ENCODE peak calls at places on chromosome 2, in ten cellular contexts. K is astrocyte of the spinal cord, R is pancreas, Y is foreskin fibroblast, H is A549, O is right cardiac atrium, U is IMR-90, J is MM.1S, T is stomach, E is ovary. N is an unnamed sample.

GRCh38 chr2:148534416-148535205 is 109.9 kb upstream of the EPC2 start:
- DNase-seq in K (no peak), R (no peak), Y (peak), H (no peak), O (peak), U (no peak), J (no peak), T (no peak), E (peak), N (peak)

GRCh38 chr2:71783215-71783614 is 329.9 kb downstream of the DYSF start:
- DNase-seq in K (no peak), R (no peak), Y (peak), H (peak), O (no peak), U (peak), J (no peak), T (no peak), E (no peak), N (no peak)

GRCh38 chr2:62340981-62341624 is 145.2 kb downstream of the B3GNT2 start:
- DNase-seq in K (no peak), R (no peak), Y (peak), H (no peak), O (no peak), U (no peak), J (no peak), T (peak), E (peak), N (peak)

GRCh38 chr2:46800625-46801024 is 115.0 kb downstream of the MCFD2 start:
- DNase-seq in K (no peak), R (no peak), Y (no peak), H (no peak), O (no peak), U (no peak), J (no peak), T (no peak), E (no peak), N (peak)

GRCh38 chr2:19122220-19122619 is 236.2 kb downstream of the OSR1 start:
- DNase-seq in K (no peak), R (no peak), Y (no peak), H (no peak), O (no peak), U (no peak), J (no peak), T (no peak), E (no peak), N (no peak)

GRCh38 chr2:39851251-39851650 is 72.2 kb upstream of the THUMPD2 start:
- DNase-seq in K (no peak), R (no peak), Y (no peak), H (no peak), O (no peak), U (no peak), J (no peak), T (no peak), E (no peak), N (no peak)

GRCh38 chr2:7725850-7726242 is 808.6 kb downstream of the RNF144A start:
- DNase-seq in K (no peak), R (no peak), Y (no peak), H (no peak), O (no peak), U (no peak), J (no peak), T (no peak), E (no peak), N (no peak)

GRCh38 chr2:201622306-201622705 is 21.0 kb downstream of the TMEM237 start:
- DNase-seq in K (peak), R (no peak), Y (peak), H (no peak), O (no peak), U (peak), J (no peak), T (no peak), E (no peak), N (no peak)

GRCh38 chr2:212027681-212028628 is 510.6 kb downstream of the ERBB4 start:
- DNase-seq in K (no peak), R (no peak), Y (peak), H (no peak), O (no peak), U (peak), J (no peak), T (no peak), E (no peak), N (no peak)

GRCh38 chr2:128421286-128421685 is 102.6 kb upstream of the HS6ST1 start:
- DNase-seq in K (no peak), R (peak), Y (no peak), H (no peak), O (no peak), U (no peak), J (no peak), T (no peak), E (peak), N (peak)

GRCh38 chr2:168583064-168583709 is 127.1 kb downstream of the CERS6 start:
- DNase-seq in K (peak), R (no peak), Y (peak), H (no peak), O (no peak), U (peak), J (peak), T (no peak), E (no peak), N (no peak)

GRCh38 chr2:224778474-224778877 is 62.3 kb upstream of the CCDC195 start:
- DNase-seq in K (peak), R (no peak), Y (peak), H (peak), O (no peak), U (peak), J (peak), T (peak), E (peak), N (no peak)

GRCh38 chr2:149422337-149422990 is 92.1 kb downstream of the LYPD6 start:
- DNase-seq in K (peak), R (no peak), Y (peak), H (peak), O (no peak), U (peak), J (no peak), T (no peak), E (no peak), N (no peak)

GRCh38 chr2:215749092-215749957 is 264.0 kb downstream of the MREG start:
- DNase-seq in K (no peak), R (peak), Y (peak), H (peak), O (peak), U (peak), J (no peak), T (no peak), E (peak), N (peak)

GRCh38 chr2:120253021-120253882 is 600 bp downstream of the RALB start:
- DNase-seq in K (peak), R (peak), Y (peak), H (peak), O (peak), U (peak), J (no peak), T (peak), E (peak), N (peak)

DNA sequence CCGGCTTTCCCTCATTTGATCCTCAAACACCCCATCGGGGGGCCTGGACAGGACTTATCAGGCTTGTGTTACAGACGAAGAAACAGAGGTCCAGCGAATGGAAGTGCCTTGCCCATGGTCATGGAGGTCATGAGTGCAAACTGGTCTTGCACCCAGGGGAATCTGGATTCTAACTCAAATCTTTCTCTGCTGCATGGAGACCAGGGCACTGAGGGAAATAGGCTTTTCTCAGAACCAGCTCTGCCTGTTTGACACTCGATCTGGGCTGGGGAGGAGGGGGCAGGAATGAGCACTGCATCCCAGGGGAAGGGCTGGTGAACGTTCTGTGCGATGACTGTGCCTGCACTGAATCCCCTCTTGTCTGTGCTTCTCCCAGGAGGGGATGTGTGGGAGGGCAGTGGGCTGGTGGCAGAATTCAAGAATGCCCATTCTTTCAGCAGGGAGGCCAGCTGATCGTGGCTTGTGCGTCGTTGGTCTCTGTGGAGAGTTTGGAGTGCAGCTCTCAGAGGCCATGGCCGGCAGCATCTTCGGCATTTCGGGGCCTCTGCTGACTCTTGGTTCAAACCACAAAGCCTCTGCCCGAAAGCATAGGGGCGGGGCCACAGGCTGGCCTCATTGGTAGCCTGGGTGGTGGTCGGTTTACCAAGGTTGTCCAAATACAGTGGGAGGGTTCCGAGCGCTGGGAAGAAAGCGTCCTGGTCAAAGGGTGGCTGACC is 171.6 kb downstream of the DDX1 start:
- DNase-seq in K (no peak), R (no peak), Y (no peak), H (no peak), O (no peak), U (no peak), J (no peak), T (no peak), E (no peak), N (no peak)
- H3K4me3 ChIP-seq in K (no peak), R (no peak), Y (no peak), H (no peak), O (no peak), U (no peak), J (no peak), T (no peak), E (no peak), N (no peak)

DNA sequence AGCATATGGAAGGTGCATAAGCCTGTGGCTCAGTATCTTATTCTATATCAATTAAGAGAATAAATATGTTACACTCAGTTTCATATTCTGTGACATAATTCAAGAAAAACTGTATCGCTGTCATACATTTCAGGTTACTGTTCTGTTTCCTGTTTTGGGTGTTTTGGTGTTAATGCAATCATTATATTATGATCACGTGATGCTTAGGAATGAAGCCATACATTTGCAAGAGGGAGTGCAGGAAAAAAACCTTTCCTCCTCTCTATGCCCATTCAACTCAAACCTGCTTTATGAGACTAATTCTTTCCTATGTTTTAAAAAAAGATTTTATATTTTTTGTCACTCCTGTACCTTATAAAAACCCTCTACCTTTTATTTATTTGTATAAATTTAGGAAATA is 120.8 kb upstream of the DDX18 start:
- DNase-seq in K (no peak), R (no peak), Y (no peak), H (no peak), O (no peak), U (no peak), J (no peak), T (no peak), E (no peak), N (no peak)
- H3K4me3 ChIP-seq in K (no peak), R (no peak), Y (no peak), H (no peak), O (no peak), U (no peak), J (no peak), T (no peak), E (no peak), N (no peak)

GRCh38 chr2:95275601-95276243 is 1.5 kb downstream of the PROM2 start:
- DNase-seq in K (no peak), R (no peak), Y (no peak), H (no peak), O (peak), U (no peak), J (no peak), T (peak), E (no peak), N (no peak)
- H3K4me3 ChIP-seq in K (no peak), R (peak), Y (no peak), H (no peak), O (no peak), U (no peak), J (no peak), T (peak), E (no peak), N (no peak)

GRCh38 chr2:33032245-33032644 is 85.5 kb downstream of the LTBP1 start:
- DNase-seq in K (no peak), R (no peak), Y (no peak), H (no peak), O (no peak), U (no peak), J (no peak), T (no peak), E (no peak), N (no peak)

GRCh38 chr2:33038799-33039198 is 92.0 kb downstream of the LTBP1 start:
- DNase-seq in K (no peak), R (no peak), Y (no peak), H (no peak), O (no peak), U (no peak), J (no peak), T (no peak), E (no peak), N (no peak)

GRCh38 chr2:33033524-33034150 is 86.9 kb downstream of the LTBP1 start:
- DNase-seq in K (peak), R (no peak), Y (peak), H (peak), O (peak), U (peak), J (peak), T (no peak), E (no peak), N (no peak)

GRCh38 chr2:33038230-33038629 is 91.5 kb downstream of the LTBP1 start:
- DNase-seq in K (no peak), R (no peak), Y (no peak), H (no peak), O (no peak), U (no peak), J (no peak), T (no peak), E (no peak), N (no peak)

DNA sequence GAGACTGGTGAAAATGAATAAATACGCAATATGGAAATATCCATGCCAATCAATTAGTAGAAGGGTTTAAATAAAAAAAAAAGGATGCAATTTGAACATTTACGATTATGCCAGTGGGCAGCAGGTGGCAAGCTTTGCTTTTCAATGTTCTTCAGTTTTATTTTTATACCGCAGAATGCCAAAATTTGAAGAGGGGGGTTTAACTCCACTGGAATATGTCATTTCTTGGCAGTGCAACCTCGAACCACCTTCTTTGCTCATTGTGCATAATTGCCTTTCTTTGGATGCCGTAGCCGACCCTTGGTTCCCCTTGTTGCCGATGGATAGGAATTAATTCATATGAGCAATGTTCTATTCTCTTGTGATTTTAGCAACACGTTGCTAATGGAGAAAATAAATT is 88.0 kb downstream of the LTBP1 start:
- DNase-seq in K (peak), R (no peak), Y (peak), H (peak), O (no peak), U (no peak), J (no peak), T (no peak), E (peak), N (no peak)
- H3K4me3 ChIP-seq in K (no peak), R (no peak), Y (no peak), H (no peak), O (peak), U (no peak), J (no peak), T (no peak), E (peak), N (no peak)

GRCh38 chr2:81550277-81550676 is 1245.7 kb upstream of the LRRTM1 start:
- DNase-seq in K (no peak), R (no peak), Y (no peak), H (no peak), O (no peak), U (no peak), J (no peak), T (no peak), E (no peak), N (no peak)

GRCh38 chr2:81551040-81551634 is 1246.6 kb upstream of the LRRTM1 start:
- DNase-seq in K (no peak), R (no peak), Y (no peak), H (no peak), O (no peak), U (no peak), J (no peak), T (no peak), E (no peak), N (no peak)

GRCh38 chr2:81542119-81542518 is 1237.6 kb upstream of the LRRTM1 start:
- DNase-seq in K (no peak), R (no peak), Y (no peak), H (no peak), O (no peak), U (no peak), J (no peak), T (no peak), E (no peak), N (no peak)

GRCh38 chr2:81545626-81546025 is 1241.1 kb upstream of the LRRTM1 start:
- DNase-seq in K (no peak), R (no peak), Y (no peak), H (no peak), O (no peak), U (no peak), J (no peak), T (no peak), E (no peak), N (no peak)
- H3K4me3 ChIP-seq in K (no peak), R (no peak), Y (no peak), H (no peak), O (no peak), U (no peak), J (no peak), T (no peak), E (no peak), N (no peak)

DNA sequence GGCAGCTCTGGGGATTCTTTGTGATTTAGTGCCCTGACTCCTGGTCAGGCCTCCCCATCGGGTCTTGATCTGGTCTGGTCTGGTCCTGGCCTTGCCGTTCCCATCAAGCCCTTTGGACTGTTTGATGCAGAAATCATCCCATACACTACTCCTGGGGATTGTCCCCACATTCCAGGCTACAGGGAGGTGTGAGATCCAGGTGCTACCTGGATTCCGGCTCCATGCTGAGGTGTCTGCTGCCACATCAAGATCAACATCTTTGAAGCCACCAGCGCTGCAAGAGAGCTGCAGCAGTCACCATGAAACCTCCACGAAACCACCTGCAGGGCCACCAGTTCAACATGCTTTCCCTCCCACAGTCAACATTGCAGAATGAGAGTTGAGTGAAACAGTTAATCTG is 131.1 kb downstream of the SH3BP4 start:
- DNase-seq in K (no peak), R (no peak), Y (no peak), H (no peak), O (no peak), U (no peak), J (no peak), T (no peak), E (no peak), N (no peak)
- H3K4me3 ChIP-seq in K (no peak), R (no peak), Y (no peak), H (no peak), O (no peak), U (no peak), J (no peak), T (no peak), E (no peak), N (no peak)